ENCODE peak calls at places on chromosomes 2 and 18, in eight cellular contexts. T, O, C, M, L, A, J and P are unnamed samples.

GRCh38 chr2:67600472-67600871 is 203.3 kb downstream of the ETAA1 start:
- DNase-seq in J (peak; percentile 40), A (peak; percentile 47), C (no peak), L (no peak), M (no peak), T (peak; percentile 21), O (peak; percentile 15), P (no peak)

GRCh38 chr2:210961249-210961648 is 404.9 kb downstream of the CPS1 start:
- DNase-seq in C (no peak), A (no peak), M (no peak), O (peak; percentile 68), T (peak; percentile 48), J (no peak), L (no peak), P (no peak)

GRCh38 chr18:25005602-25006375 is 346.2 kb downstream of the ZNF521 start:
- DNase-seq in A (no peak), C (no peak), J (no peak), T (peak; percentile 75), O (no peak), L (no peak), M (no peak), P (peak; percentile 1)

GRCh38 chr2:133171396-133172004 is 396.8 kb downstream of the NCKAP5 start:
- DNase-seq in T (peak; percentile 42), O (peak; percentile 84), C (no peak), M (no peak), J (peak; percentile 70), A (no peak), L (peak; percentile 23), P (peak; percentile 26)

GRCh38 chr2:189858301-189858700 is 74.1 kb downstream of the PMS1 start:
- DNase-seq in M (no peak), T (no peak), C (no peak), A (no peak), L (no peak), J (no peak), O (no peak), P (no peak)

GRCh38 chr18:13577091-13577697 is 149.2 kb downstream of the FAM210A start:
- DNase-seq in A (no peak), L (no peak), T (no peak), O (peak; percentile 22), M (no peak), J (no peak), C (no peak), P (no peak)

GRCh38 chr2:213451542-213452256 is 167.4 kb downstream of the SPAG16 start:
- DNase-seq in M (peak; percentile 22), T (no peak), O (no peak), J (peak; percentile 74), A (peak; percentile 58), L (peak; percentile 82), C (no peak), P (no peak)

GRCh38 chr18:55047546-55047945 is 88.3 kb upstream of the CCDC68 start:
- DNase-seq in C (no peak), A (no peak), J (no peak), M (no peak), O (no peak), L (no peak), T (no peak), P (no peak)

GRCh38 chr2:62595468-62595867 is 89.5 kb upstream of the TMEM17 start:
- DNase-seq in J (no peak), O (no peak), A (no peak), L (no peak), C (no peak), M (no peak), T (no peak), P (no peak)

GRCh38 chr2:61882850-61883249 is 5.6 kb downstream of the CCT4 start:
- DNase-seq in M (no peak), L (no peak), O (no peak), C (no peak), T (no peak), J (no peak), A (no peak), P (no peak)

GRCh38 chr18:70154591-70155194 is 50.8 kb downstream of the RTTN start:
- DNase-seq in A (no peak), C (no peak), O (peak; percentile 4), M (no peak), L (no peak), J (no peak), T (peak; percentile 17), P (no peak)

GRCh38 chr18:35971661-35972196 is 750 bp upstream of the RMP24 start:
- DNase-seq in T (peak; percentile 71), M (no peak), O (no peak), L (no peak), J (no peak), A (peak; percentile 31), C (no peak), P (no peak)

GRCh38 chr2:25894135-25894830 is 16.0 kb upstream of the ASXL2 start:
- DNase-seq in M (no peak), A (peak; percentile 73), T (no peak), J (no peak), C (peak; percentile 69), L (peak; percentile 54), O (no peak), P (no peak)

GRCh38 chr2:50606860-50607259 is 425.1 kb downstream of the NRXN1 start:
- DNase-seq in M (no peak), T (no peak), L (no peak), A (no peak), O (peak; percentile 41), C (no peak), J (no peak), P (no peak)
- TF ChIP-seq CTCF in M (no peak), T (peak; percentile 63), L (no peak), A (no peak), O (peak; percentile 61), C (no peak), J (peak; percentile 36), P (no peak)

GRCh38 chr2:16709769-16710168 is 44.1 kb upstream of the CYRIA start:
- DNase-seq in J (no peak), L (no peak), A (no peak), C (no peak), T (no peak), M (no peak), O (no peak), P (no peak)

GRCh38 chr2:16708173-16708572 is 42.5 kb upstream of the CYRIA start:
- DNase-seq in M (no peak), T (no peak), A (no peak), L (no peak), C (no peak), J (no peak), O (no peak), P (no peak)

DNA sequence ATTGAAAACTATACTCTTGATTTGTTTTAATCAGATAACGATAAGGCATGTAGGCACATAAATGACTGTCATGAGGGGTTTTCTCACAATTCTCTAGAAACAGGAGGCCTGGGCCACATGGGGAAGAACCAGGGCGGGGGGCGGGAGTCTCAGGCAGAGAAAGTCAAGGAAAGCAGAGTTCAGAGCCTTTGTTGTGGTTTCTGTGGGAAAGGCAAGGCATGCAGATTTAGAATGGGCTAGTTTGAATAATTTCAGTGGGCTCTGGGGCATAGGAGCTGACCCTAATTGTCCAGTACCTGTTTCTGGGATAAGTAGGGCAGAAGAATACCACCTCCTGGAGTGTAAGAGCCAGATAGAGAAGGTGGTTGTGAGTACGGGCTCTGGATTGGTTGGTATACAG is 41.4 kb upstream of the CYRIA start:
- DNase-seq in O (no peak), J (no peak), C (no peak), L (no peak), A (no peak), T (no peak), M (no peak), P (no peak)
- H3K27ac ChIP-seq in O (no peak overlapping the region), J (no peak overlapping the region), C (no peak overlapping the region), L (no peak overlapping the region), A (no peak overlapping the region), T (no peak overlapping the region), M (no peak overlapping the region), P (no peak overlapping the region)

GRCh38 chr2:54903736-54904554 is 146.3 kb downstream of the RTN4 start:
- DNase-seq in L (peak; percentile 54), J (no peak), A (no peak), O (peak; percentile 98), T (peak; percentile 98), M (no peak), C (peak; percentile 68), P (peak; percentile 98)
- TF ChIP-seq CTCF in L (no peak), J (no peak), A (no peak), O (no peak), T (no peak), M (no peak), C (no peak), P (no peak)

GRCh38 chr2:240451791-240452470 is 16.5 kb downstream of the GPC1 start:
- DNase-seq in A (no peak), T (no peak), C (peak; percentile 66), J (peak; percentile 31), M (no peak), L (no peak), O (no peak), P (no peak)
- H3K27ac ChIP-seq in A (no peak overlapping the region), T (no peak overlapping the region), C (peak overlapping the region; percentile 33), J (no peak overlapping the region), M (no peak overlapping the region), L (no peak overlapping the region), O (no peak overlapping the region), P (peak overlapping the region; percentile 100)

GRCh38 chr2:22628183-22628582 is 756.8 kb upstream of the KLHL29 start:
- DNase-seq in M (no peak), O (no peak), T (no peak), J (no peak), L (no peak), A (no peak), C (no peak), P (no peak)
- TF ChIP-seq CTCF in M (no peak), O (no peak), T (no peak), J (no peak), L (no peak), A (no peak), C (no peak), P (no peak)

GRCh38 chr2:126085396-126085795 is 570.6 kb upstream of the GYPC start:
- DNase-seq in T (no peak), C (no peak), L (no peak), O (no peak), J (no peak), M (no peak), A (no peak), P (no peak)
- H3K27ac ChIP-seq in T (no peak overlapping the region), C (no peak overlapping the region), L (no peak overlapping the region), O (no peak overlapping the region), J (peak overlapping the region; percentile 73), M (no peak overlapping the region), A (no peak overlapping the region), P (no peak overlapping the region)

GRCh38 chr2:201709747-201710146 is 11.3 kb upstream of the MPP4 start:
- DNase-seq in T (no peak), A (no peak), L (no peak), C (no peak), O (no peak), J (no peak), M (no peak), P (no peak)

DNA sequence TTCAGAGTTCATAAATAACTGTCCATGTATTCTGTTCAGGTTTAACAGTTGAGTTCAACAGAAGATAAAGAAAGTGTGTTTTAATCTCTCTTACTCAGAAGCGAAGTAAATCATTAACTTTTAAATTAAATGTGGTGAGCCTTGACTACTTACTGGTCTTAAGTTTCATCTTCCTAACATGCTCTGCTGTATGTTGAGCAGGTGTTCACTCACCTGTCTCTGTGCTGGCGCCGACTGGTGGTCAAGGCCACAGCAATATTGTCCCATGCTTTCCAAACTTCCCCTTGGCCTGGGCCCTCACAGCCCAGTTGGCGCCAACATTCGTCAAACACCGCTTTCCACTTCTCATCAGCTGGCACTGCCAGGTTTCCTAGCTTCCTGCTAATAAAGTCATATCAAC is 17.0 kb upstream of the MPP4 start:
- DNase-seq in A (no peak), L (peak; percentile 70), O (no peak), J (no peak), C (no peak), T (no peak), M (peak; percentile 84), P (no peak)
- TF ChIP-seq CTCF in A (no peak), L (peak; percentile 46), O (peak; percentile 32), J (no peak), C (no peak), T (peak; percentile 26), M (no peak), P (no peak)

GRCh38 chr2:88170472-88170892 is 336 bp downstream of the THNSL2 start:
- DNase-seq in T (no peak), A (no peak), O (no peak), M (no peak), L (peak; percentile 56), J (no peak), C (peak; percentile 67), P (no peak)
- H3K27ac ChIP-seq in T (peak overlapping the region; percentile 80), A (peak overlapping the region; percentile 84), O (no peak overlapping the region), M (peak overlapping the region; percentile 58), L (no peak overlapping the region), J (no peak overlapping the region), C (peak overlapping the region; percentile 79), P (no peak overlapping the region)